ENCODE peak calls at places on chromosomes 11 and 22, in six cellular contexts. S, G, L, C, F and N are unnamed samples.

GRCh38 chr11:120564573-120565301 is 53.2 kb downstream of the GRIK4 start:
- DNase-seq in S (no peak), G (no peak), L (no peak), C (no peak), F (peak), N (peak)

GRCh38 chr11:6319879-6320410 is 356 bp downstream of the CAVIN3 start:
- DNase-seq in S (peak), G (no peak), L (peak), C (peak), F (peak), N (no peak)

GRCh38 chr11:57491371-57492061 is 24.0 kb downstream of the SLC43A1 start:
- DNase-seq in S (peak), G (peak), L (peak), C (peak), F (no peak), N (no peak)

GRCh38 chr22:29146101-29146560 is 59.6 kb upstream of the EMID1 start:
- DNase-seq in S (no peak), G (no peak), L (no peak), C (peak), F (no peak), N (no peak)

GRCh38 chr11:126024143-126024542 is 38.5 kb downstream of the CDON start:
- DNase-seq in S (no peak), G (no peak), L (no peak), C (no peak), F (no peak), N (no peak)

GRCh38 chr22:35608088-35608487 is 9.0 kb downstream of the MB start:
- DNase-seq in S (no peak), G (no peak), L (no peak), C (no peak), F (peak), N (no peak)

GRCh38 chr11:468036-468435 is 18.0 kb downstream of the PTDSS2 start:
- DNase-seq in S (no peak), G (no peak), L (no peak), C (no peak), F (no peak), N (no peak)

GRCh38 chr22:32839776-32840571 is 38.5 kb downstream of the TIMP3 start:
- DNase-seq in S (no peak), G (no peak), L (no peak), C (no peak), F (peak), N (no peak)

GRCh38 chr11:30526558-30526957 is 59.6 kb downstream of the MPPED2 start:
- DNase-seq in S (no peak), G (no peak), L (no peak), C (no peak), F (no peak), N (no peak)

GRCh38 chr11:102763440-102763839 is 17.0 kb downstream of the MMP10 start:
- DNase-seq in S (no peak), G (no peak), L (no peak), C (no peak), F (no peak), N (no peak)

GRCh38 chr22:28783786-28784671 is 11.5 kb downstream of the CCDC117 start:
- DNase-seq in S (peak), G (no peak), L (no peak), C (no peak), F (no peak), N (no peak)

GRCh38 chr11:26849009-26849408 is 127.1 kb upstream of the SLC5A12 start:
- DNase-seq in S (no peak), G (no peak), L (no peak), C (no peak), F (no peak), N (no peak)

GRCh38 chr11:117827521-117828511 is 3.3 kb upstream of the FXYD2 start:
- DNase-seq in S (peak), G (peak), L (peak), C (peak), F (no peak), N (no peak)

GRCh38 chr22:46084943-46085830 is 65.1 kb upstream of the PPARA start:
- DNase-seq in S (peak), G (no peak), L (no peak), C (peak), F (peak), N (peak)

GRCh38 chr11:20949585-20949984 is 280.2 kb downstream of the NELL1 start:
- DNase-seq in S (no peak), G (no peak), L (no peak), C (no peak), F (no peak), N (no peak)

GRCh38 chr11:28528217-28528616 is 420.0 kb downstream of the METTL15 start:
- DNase-seq in S (no peak), G (no peak), L (no peak), C (no peak), F (no peak), N (no peak)

GRCh38 chr22:38221908-38222796 is 20.4 kb downstream of the MAFF start:
- DNase-seq in S (no peak), G (no peak), L (no peak), C (no peak), F (no peak), N (no peak)

GRCh38 chr11:105577645-105578044 is 32.2 kb upstream of the GRIA4 start:
- DNase-seq in S (no peak), G (no peak), L (no peak), C (no peak), F (peak), N (no peak)

GRCh38 chr11:126370016-126370415 is 14.5 kb downstream of the ST3GAL4 start:
- DNase-seq in S (no peak), G (no peak), L (no peak), C (no peak), F (no peak), N (no peak)

GRCh38 chr22:42780070-42780540 is 59.4 kb upstream of the A4GALT start:
- DNase-seq in S (peak), G (peak), L (peak), C (peak), F (peak), N (peak)

DNA sequence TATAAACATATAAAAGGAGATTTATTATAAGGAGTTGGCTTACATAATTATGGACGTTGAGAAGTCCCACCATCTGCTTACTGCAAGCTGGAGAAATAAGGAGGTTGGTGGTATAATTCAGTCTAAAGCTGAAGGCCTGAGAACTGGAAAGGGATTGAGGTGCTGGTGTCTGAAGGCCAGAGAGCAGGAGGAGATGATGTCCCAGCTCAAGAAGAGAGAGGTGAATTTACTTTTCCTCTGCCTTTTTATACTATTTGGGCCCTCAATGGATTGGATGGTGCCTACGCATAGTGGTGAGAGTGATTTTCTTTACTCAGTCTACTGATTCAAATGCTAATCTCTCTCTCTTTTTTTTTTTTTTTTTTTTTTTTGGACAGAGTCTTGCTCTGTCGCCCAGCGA is 1.3 kb upstream of the ZNF202 start:
- DNase-seq in S (no peak), G (no peak), L (no peak), C (no peak), F (no peak), N (no peak)
- H3K27ac ChIP-seq in S (no peak), G (no peak), L (no peak), C (no peak), F (no peak), N (no peak)

DNA sequence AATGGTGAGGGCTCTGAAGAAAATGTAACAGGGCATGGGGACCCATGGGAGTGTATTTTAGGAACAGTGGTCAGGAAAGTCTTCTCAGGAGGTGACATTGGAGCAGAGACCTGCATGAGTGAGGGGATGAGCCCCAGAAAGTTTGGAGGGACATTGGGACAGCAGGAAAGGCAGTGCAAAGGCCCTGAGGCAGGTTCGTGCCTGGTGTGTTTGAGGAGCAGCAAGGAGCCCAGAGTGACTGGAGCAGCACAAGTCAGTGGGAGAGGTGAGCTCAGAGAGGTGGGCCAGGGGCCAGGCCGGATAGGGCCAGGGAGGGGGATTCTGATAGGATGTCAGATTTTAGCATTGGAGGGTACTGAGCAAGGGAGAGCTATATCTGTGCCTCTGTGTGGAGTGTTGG is 80.0 kb upstream of the CRYBB3 start:
- DNase-seq in S (no peak), G (no peak), L (no peak), C (no peak), F (no peak), N (no peak)
- H3K27ac ChIP-seq in S (peak), G (no peak), L (no peak), C (peak), F (no peak), N (no peak)

GRCh38 chr22:17217179-17217578 is 2.1 kb downstream of the ADA2 start:
- DNase-seq in S (no peak), G (peak), L (peak), C (no peak), F (no peak), N (no peak)
- H3K27ac ChIP-seq in S (peak), G (no peak), L (peak), C (no peak), F (no peak), N (no peak)

GRCh38 chr11:45411221-45411946 is 125.2 kb upstream of the SYT13 start:
- DNase-seq in S (no peak), G (no peak), L (no peak), C (no peak), F (no peak), N (peak)

GRCh38 chr11:45410391-45411215 is 124.5 kb upstream of the SYT13 start:
- DNase-seq in S (no peak), G (no peak), L (no peak), C (no peak), F (no peak), N (no peak)

GRCh38 chr11:45412521-45412920 is 126.4 kb upstream of the SYT13 start:
- DNase-seq in S (no peak), G (no peak), L (no peak), C (no peak), F (no peak), N (no peak)

GRCh38 chr11:45413156-45413833 is 127.2 kb upstream of the SYT13 start:
- DNase-seq in S (no peak), G (no peak), L (no peak), C (no peak), F (no peak), N (no peak)

DNA sequence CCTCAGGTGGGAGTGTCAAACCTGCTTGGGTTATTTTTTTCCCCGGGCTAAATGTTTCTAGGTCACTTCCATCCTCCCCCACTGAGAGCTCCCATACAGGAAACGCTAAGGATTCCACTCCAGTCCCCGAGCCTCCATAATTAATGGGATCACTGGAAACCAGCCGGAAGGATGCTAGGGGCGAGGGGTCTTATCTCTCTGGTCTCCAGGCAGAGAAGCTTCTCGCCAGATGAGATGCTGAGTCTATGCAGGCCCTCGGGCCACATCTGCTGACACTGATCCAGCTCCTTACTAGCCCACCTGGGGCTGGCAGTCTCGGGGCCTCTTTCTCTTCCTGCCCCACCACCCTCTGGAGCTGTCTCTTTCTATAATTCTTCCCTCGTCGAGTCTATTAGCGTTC is 125.9 kb upstream of the SYT13 start:
- DNase-seq in S (no peak), G (no peak), L (no peak), C (no peak), F (no peak), N (no peak)
- H3K27ac ChIP-seq in S (no peak), G (no peak), L (no peak), C (no peak), F (no peak), N (no peak)